ENCODE peak calls at places on chromosomes 7 and 10, in seven cellular contexts. D, R, V, C, I, O and J are unnamed samples.

GRCh38 chr7:148481965-148482626 is 108.5 kb upstream of the C7orf33 start:
- DNase-seq in O (no peak), C (no peak), D (no peak), I (no peak), V (no peak), R (peak; percentile 50), J (no peak)

GRCh38 chr7:151687523-151688235 is 168.0 kb upstream of the RHEB start:
- DNase-seq in O (no peak), V (peak; percentile 98), C (peak; percentile 92), D (peak; percentile 77), R (no peak), I (no peak), J (peak; percentile 90)

GRCh38 chr10:50367732-50368131 is 116.4 kb upstream of the ASAH2 start:
- DNase-seq in D (no peak), C (no peak), O (no peak), R (peak; percentile 19), V (peak; percentile 31), I (peak; percentile 3), J (peak; percentile 31)

GRCh38 chr10:3750884-3751283 is 34.1 kb downstream of the KLF6 start:
- DNase-seq in V (no peak), I (no peak), O (no peak), D (peak; percentile 36), R (no peak), C (no peak), J (no peak)

GRCh38 chr7:45610660-45611299 is 36.6 kb downstream of the ADCY1 start:
- DNase-seq in C (peak; percentile 20), O (no peak), V (no peak), I (no peak), D (no peak), R (no peak), J (no peak)

GRCh38 chr7:149103424-149103823 is 12.9 kb upstream of the ZNF786 start:
- DNase-seq in D (no peak), I (no peak), R (no peak), O (no peak), C (no peak), V (no peak), J (peak; percentile 43)

GRCh38 chr7:45052011-45052410 is 36.8 kb downstream of the NACAD start:
- DNase-seq in O (no peak), D (peak; percentile 19), C (peak; percentile 30), R (no peak), I (no peak), V (no peak), J (no peak)

GRCh38 chr10:43082756-43083155 is 5.9 kb downstream of the RET start:
- DNase-seq in R (no peak), C (no peak), I (no peak), O (no peak), V (no peak), D (no peak), J (no peak)

GRCh38 chr7:22393825-22394458 is 37.0 kb upstream of the RAPGEF5 start:
- DNase-seq in R (peak; percentile 25), V (no peak), D (no peak), I (no peak), C (no peak), O (no peak), J (no peak)

GRCh38 chr7:52955522-52955921 is 79.9 kb upstream of the POM121L12 start:
- DNase-seq in C (no peak), V (no peak), D (no peak), R (no peak), O (no peak), I (no peak), J (no peak)

GRCh38 chr10:29957887-29958330 is 101.5 kb downstream of the JCAD start:
- DNase-seq in R (peak; percentile 79), D (no peak), V (peak; percentile 23), C (peak; percentile 86), O (no peak), I (no peak), J (no peak)

GRCh38 chr7:38195804-38196595 is 18.0 kb downstream of the STARD3NL start:
- DNase-seq in V (peak; percentile 83), C (no peak), O (no peak), I (no peak), R (no peak), D (no peak), J (no peak)
- H3K4me3 ChIP-seq in V (no peak overlapping the region), C (no peak overlapping the region), O (no peak overlapping the region), I (no peak overlapping the region), R (no peak overlapping the region), D (no peak overlapping the region), J (no peak overlapping the region)

GRCh38 chr7:28954446-28954845 is 3.7 kb downstream of the TRIL start:
- DNase-seq in I (no peak), R (no peak), D (no peak), V (no peak), C (no peak), O (no peak), J (no peak)

GRCh38 chr7:28955723-28956607 is 2.2 kb downstream of the TRIL start:
- DNase-seq in I (no peak), V (peak; percentile 9), C (peak; percentile 87), R (peak; percentile 78), O (no peak), D (peak; percentile 87), J (peak; percentile 92)

GRCh38 chr7:28955356-28955722 is 2.8 kb downstream of the TRIL start:
- DNase-seq in C (no peak), O (no peak), V (no peak), I (no peak), D (no peak), R (no peak), J (peak; percentile 25)

GRCh38 chr7:28953628-28954027 is 4.5 kb downstream of the TRIL start:
- DNase-seq in C (no peak), O (no peak), V (peak; percentile 10), R (peak; percentile 71), D (no peak), I (no peak), J (no peak)

DNA sequence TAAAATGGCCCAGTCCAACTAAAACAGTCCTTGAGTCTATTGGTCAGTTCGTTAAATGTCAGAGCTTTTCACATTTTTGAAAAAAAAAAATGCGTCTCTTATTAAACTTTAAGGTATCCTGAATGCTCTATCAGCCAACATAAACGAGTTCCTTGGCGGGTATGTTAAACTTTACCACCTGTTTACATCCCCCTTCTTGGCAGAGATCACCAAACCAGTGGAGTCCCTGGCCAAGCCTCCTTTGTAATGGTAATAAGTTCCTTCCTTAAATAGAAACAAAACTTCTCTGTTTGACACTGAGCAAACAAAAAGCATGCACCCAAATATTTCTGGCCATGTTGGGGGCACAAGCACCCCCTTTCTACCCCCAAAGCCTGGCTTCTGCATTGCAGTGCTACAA is 3.2 kb downstream of the TRIL start:
- DNase-seq in C (no peak), O (no peak), I (no peak), D (no peak), V (no peak), R (no peak), J (peak; percentile 59)
- H3K27me3 ChIP-seq in C (peaks cover 36% of the 10 kb centered on the region), O (peaks cover 17% of the 10 kb centered on the region), I (peaks cover 12% of the 10 kb centered on the region), D (no peaks in the 10 kb centered on the region), V (peaks cover 83% of the 10 kb centered on the region), R (peaks cover 44% of the 10 kb centered on the region), J (peaks cover 36% of the 10 kb centered on the region)

GRCh38 chr10:124679401-124679800 is 64.8 kb downstream of the FAM53B start:
- DNase-seq in C (no peak), V (no peak), R (no peak), I (no peak), O (no peak), D (no peak), J (no peak)
- H3K36me3 ChIP-seq in C (peaks cover 14% of the 10 kb centered on the region), V (peaks cover 8% of the 10 kb centered on the region), R (peaks cover 38% of the 10 kb centered on the region), I (peaks cover 23% of the 10 kb centered on the region), O (no peaks in the 10 kb centered on the region), D (no peaks in the 10 kb centered on the region), J (peaks cover 1% of the 10 kb centered on the region)

GRCh38 chr7:7707756-7708310 is 10.6 kb downstream of the RPA3 start:
- DNase-seq in D (no peak), I (no peak), O (no peak), C (no peak), R (no peak), V (peak; percentile 30), J (no peak)
- H3K4me3 ChIP-seq in D (no peak overlapping the region), I (no peak overlapping the region), O (no peak overlapping the region), C (no peak overlapping the region), R (no peak overlapping the region), V (no peak overlapping the region), J (no peak overlapping the region)

GRCh38 chr10:71551970-71552369 is 155.2 kb downstream of the CDH23 start:
- DNase-seq in I (no peak), C (no peak), R (no peak), O (no peak), V (no peak), D (no peak), J (no peak)
- H3K27me3 ChIP-seq in I (no peaks in the 10 kb centered on the region), C (no peaks in the 10 kb centered on the region), R (no peaks in the 10 kb centered on the region), O (no peaks in the 10 kb centered on the region), V (no peaks in the 10 kb centered on the region), D (no peaks in the 10 kb centered on the region), J (no peaks in the 10 kb centered on the region)

DNA sequence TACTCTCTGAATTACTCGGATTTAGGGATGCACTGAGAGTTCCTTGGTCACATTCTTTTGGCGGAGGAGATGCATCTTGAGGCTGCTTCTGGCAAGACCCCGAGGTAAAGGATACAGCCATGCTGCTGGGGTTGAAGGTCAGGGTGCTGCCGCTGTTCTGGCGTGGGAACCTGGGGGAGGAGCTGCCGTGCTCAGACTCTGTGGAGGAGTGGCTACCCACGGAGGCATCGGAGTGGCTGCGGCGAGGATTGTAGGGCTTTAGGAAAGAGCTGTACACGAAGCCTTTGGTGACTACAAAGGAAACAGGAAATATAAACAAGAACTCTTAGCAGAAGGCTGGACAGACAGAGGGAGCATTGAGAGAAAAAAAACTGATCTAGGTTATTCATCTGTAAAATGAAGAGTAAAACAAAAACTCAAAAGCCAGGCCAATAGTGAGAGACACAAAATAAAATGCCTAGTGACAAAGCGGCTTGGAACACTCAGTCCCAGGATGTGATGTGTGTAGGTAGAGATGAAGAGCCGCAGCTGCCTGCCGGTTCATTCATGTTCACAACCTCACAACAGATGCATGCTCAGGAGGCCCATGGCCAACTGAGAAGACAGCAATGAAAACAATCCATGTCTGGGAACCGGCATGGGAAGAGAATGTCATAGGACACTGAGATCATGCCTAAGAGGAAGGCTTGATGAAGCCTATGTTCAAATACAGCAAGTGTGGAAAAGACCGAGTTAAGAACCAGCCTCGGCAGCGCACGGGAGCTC is 97.8 kb downstream of the ABCC2 start:
- DNase-seq in C (peak; percentile 54), R (no peak), O (no peak), V (no peak), I (no peak), D (no peak), J (peak; percentile 10)
- H3K36me3 ChIP-seq in C (peaks cover 89% of the 10 kb centered on the region), R (peaks cover 3% of the 10 kb centered on the region), O (peaks cover 4% of the 10 kb centered on the region), V (peaks cover 79% of the 10 kb centered on the region), I (no peaks in the 10 kb centered on the region), D (no peaks in the 10 kb centered on the region), J (peaks cover 65% of the 10 kb centered on the region)

GRCh38 chr7:114416089-114416990 is 1.7 kb downstream of the FOXP2 start:
- DNase-seq in C (no peak), O (no peak), R (no peak), I (no peak), D (no peak), V (no peak), J (no peak)
- H3K4me3 ChIP-seq in C (peak overlapping the region; percentile 41), O (no peak overlapping the region), R (no peak overlapping the region), I (no peak overlapping the region), D (peak overlapping the region; percentile 50), V (no peak overlapping the region), J (no peak overlapping the region)